ENCODE peak calls at places on chromosome 3, in four cellular contexts. One of them, this sample, is unnamed.

GRCh38 chr3:57890874-57891273 is 117.3 kb upstream of the FLNB start:
- DNase-seq in HFFc6: no peak
- DNase-seq in CD4-positive, alpha-beta T cell: no peak
- DNase-seq in T-helper 1 cell: no peak
- DNase-seq in this sample: no peak

GRCh38 chr3:66267031-66267430 is 46.2 kb downstream of the SLC25A26 start:
- DNase-seq in HFFc6: no peak
- DNase-seq in CD4-positive, alpha-beta T cell: no peak
- DNase-seq in T-helper 1 cell: no peak
- DNase-seq in this sample: no peak

GRCh38 chr3:193335031-193335430 is 43.5 kb downstream of the ATP13A5 start:
- DNase-seq in T-helper 1 cell: no peak
- DNase-seq in HFFc6: no peak
- DNase-seq in CD4-positive, alpha-beta T cell: no peak
- DNase-seq in this sample: no peak

GRCh38 chr3:185900228-185900627 is 37.6 kb downstream of the TRA2B start:
- DNase-seq in HFFc6: peak; percentile 96
- DNase-seq in T-helper 1 cell: no peak
- DNase-seq in CD4-positive, alpha-beta T cell: no peak
- DNase-seq in this sample: no peak

GRCh38 chr3:108071394-108071793 is 19.4 kb downstream of the CD47 start:
- DNase-seq in CD4-positive, alpha-beta T cell: no peak
- DNase-seq in HFFc6: no peak
- DNase-seq in T-helper 1 cell: no peak
- DNase-seq in this sample: no peak

GRCh38 chr3:9074079-9074478 is 110.8 kb upstream of the RAD18 start:
- DNase-seq in CD4-positive, alpha-beta T cell: no peak
- DNase-seq in HFFc6: peak; percentile 50
- DNase-seq in T-helper 1 cell: no peak
- DNase-seq in this sample: no peak

GRCh38 chr3:105869982-105870381 is 1.2 kb upstream of the CBLB start:
- DNase-seq in HFFc6: no peak
- DNase-seq in T-helper 1 cell: no peak
- DNase-seq in CD4-positive, alpha-beta T cell: no peak
- DNase-seq in this sample: no peak

GRCh38 chr3:127717357-127718243 is 44.8 kb downstream of the ABTB1 start:
- DNase-seq in CD4-positive, alpha-beta T cell: no peak
- DNase-seq in T-helper 1 cell: no peak
- DNase-seq in HFFc6: no peak
- DNase-seq in this sample: peak; percentile 81

GRCh38 chr3:69787436-69788168 is 48.3 kb downstream of the MITF start:
- DNase-seq in T-helper 1 cell: no peak
- DNase-seq in CD4-positive, alpha-beta T cell: no peak
- DNase-seq in HFFc6: peak; percentile 71
- DNase-seq in this sample: no peak

GRCh38 chr3:128424508-128425069 is 42.1 kb downstream of the DNAJB8 start:
- DNase-seq in HFFc6: no peak
- DNase-seq in T-helper 1 cell: no peak
- DNase-seq in CD4-positive, alpha-beta T cell: no peak
- DNase-seq in this sample: no peak

GRCh38 chr3:53675942-53676341 is 170.3 kb downstream of the CHDH start:
- DNase-seq in CD4-positive, alpha-beta T cell: no peak
- DNase-seq in T-helper 1 cell: no peak
- DNase-seq in HFFc6: no peak
- DNase-seq in this sample: no peak

This sample was measured in WERI-Rb-1.